ENCODE peak calls at places on chromosomes 1 and 21, in six cellular contexts. One of them, this sample, is unnamed.

GRCh38 chr1:172851077-172851476 is 192.2 kb downstream of the FASLG start:
- DNase-seq in right cardiac atrium: no peak
- DNase-seq in HCT116: no peak
- DNase-seq in SK-N-SH: peak
- DNase-seq in left lung: no peak
- DNase-seq in adrenal gland: no peak
- DNase-seq in this sample: no peak

GRCh38 chr21:28423521-28423920 is 569.2 kb downstream of the LTN1 start:
- DNase-seq in left lung: no peak
- DNase-seq in adrenal gland: no peak
- DNase-seq in right cardiac atrium: no peak
- DNase-seq in SK-N-SH: no peak
- DNase-seq in HCT116: no peak
- DNase-seq in this sample: no peak

GRCh38 chr21:26837539-26837938 is 7.7 kb downstream of the ADAMTS1 start:
- DNase-seq in left lung: peak
- DNase-seq in SK-N-SH: no peak
- DNase-seq in adrenal gland: no peak
- DNase-seq in right cardiac atrium: no peak
- DNase-seq in HCT116: no peak
- DNase-seq in this sample: no peak

GRCh38 chr1:159088050-159088449 is 11.5 kb upstream of the AIM2 start:
- DNase-seq in right cardiac atrium: no peak
- DNase-seq in left lung: no peak
- DNase-seq in adrenal gland: peak
- DNase-seq in SK-N-SH: no peak
- DNase-seq in HCT116: no peak
- DNase-seq in this sample: no peak

GRCh38 chr1:202160377-202160940 is at the start of gene PTPN7:
- DNase-seq in left lung: peak
- DNase-seq in HCT116: no peak
- DNase-seq in right cardiac atrium: peak
- DNase-seq in SK-N-SH: no peak
- DNase-seq in adrenal gland: no peak
- DNase-seq in this sample: no peak

GRCh38 chr1:235919127-235919796 is 52.6 kb upstream of the LYST start:
- DNase-seq in left lung: no peak
- DNase-seq in right cardiac atrium: no peak
- DNase-seq in adrenal gland: no peak
- DNase-seq in SK-N-SH: no peak
- DNase-seq in HCT116: no peak
- DNase-seq in this sample: no peak

GRCh38 chr1:87450615-87451209 is 122.0 kb downstream of the LMO4 start:
- DNase-seq in adrenal gland: peak
- DNase-seq in SK-N-SH: no peak
- DNase-seq in left lung: no peak
- DNase-seq in right cardiac atrium: no peak
- DNase-seq in HCT116: no peak
- DNase-seq in this sample: no peak

GRCh38 chr1:214380986-214381695 is 100.2 kb downstream of the SMYD2 start:
- DNase-seq in SK-N-SH: no peak
- DNase-seq in HCT116: no peak
- DNase-seq in left lung: no peak
- DNase-seq in right cardiac atrium: no peak
- DNase-seq in adrenal gland: no peak
- DNase-seq in this sample: no peak

GRCh38 chr1:224406216-224406615 is 28.4 kb downstream of the WDR26 start:
- DNase-seq in left lung: no peak
- DNase-seq in SK-N-SH: no peak
- DNase-seq in adrenal gland: no peak
- DNase-seq in HCT116: no peak
- DNase-seq in right cardiac atrium: no peak
- DNase-seq in this sample: no peak
- H3K27ac ChIP-seq in left lung: no peak
- H3K27ac ChIP-seq in SK-N-SH: peak
- H3K27ac ChIP-seq in adrenal gland: no peak
- H3K27ac ChIP-seq in HCT116: no peak
- H3K27ac ChIP-seq in right cardiac atrium: no peak
- H3K27ac ChIP-seq in this sample: no peak

GRCh38 chr1:246954126-246954525 is 22.4 kb upstream of the AHCTF1 start:
- DNase-seq in HCT116: no peak
- DNase-seq in right cardiac atrium: no peak
- DNase-seq in SK-N-SH: no peak
- DNase-seq in adrenal gland: peak
- DNase-seq in left lung: no peak
- DNase-seq in this sample: no peak
- H3K27ac ChIP-seq in HCT116: no peak
- H3K27ac ChIP-seq in right cardiac atrium: no peak
- H3K27ac ChIP-seq in SK-N-SH: no peak
- H3K27ac ChIP-seq in adrenal gland: no peak
- H3K27ac ChIP-seq in left lung: no peak
- H3K27ac ChIP-seq in this sample: no peak

GRCh38 chr1:24202987-24203386 is 15.9 kb upstream of the IFNLR1 start:
- DNase-seq in right cardiac atrium: no peak
- DNase-seq in left lung: no peak
- DNase-seq in adrenal gland: no peak
- DNase-seq in HCT116: no peak
- DNase-seq in SK-N-SH: no peak
- DNase-seq in this sample: no peak
- H3K27ac ChIP-seq in right cardiac atrium: no peak
- H3K27ac ChIP-seq in left lung: no peak
- H3K27ac ChIP-seq in adrenal gland: no peak
- H3K27ac ChIP-seq in HCT116: no peak
- H3K27ac ChIP-seq in SK-N-SH: no peak
- H3K27ac ChIP-seq in this sample: no peak

DNA sequence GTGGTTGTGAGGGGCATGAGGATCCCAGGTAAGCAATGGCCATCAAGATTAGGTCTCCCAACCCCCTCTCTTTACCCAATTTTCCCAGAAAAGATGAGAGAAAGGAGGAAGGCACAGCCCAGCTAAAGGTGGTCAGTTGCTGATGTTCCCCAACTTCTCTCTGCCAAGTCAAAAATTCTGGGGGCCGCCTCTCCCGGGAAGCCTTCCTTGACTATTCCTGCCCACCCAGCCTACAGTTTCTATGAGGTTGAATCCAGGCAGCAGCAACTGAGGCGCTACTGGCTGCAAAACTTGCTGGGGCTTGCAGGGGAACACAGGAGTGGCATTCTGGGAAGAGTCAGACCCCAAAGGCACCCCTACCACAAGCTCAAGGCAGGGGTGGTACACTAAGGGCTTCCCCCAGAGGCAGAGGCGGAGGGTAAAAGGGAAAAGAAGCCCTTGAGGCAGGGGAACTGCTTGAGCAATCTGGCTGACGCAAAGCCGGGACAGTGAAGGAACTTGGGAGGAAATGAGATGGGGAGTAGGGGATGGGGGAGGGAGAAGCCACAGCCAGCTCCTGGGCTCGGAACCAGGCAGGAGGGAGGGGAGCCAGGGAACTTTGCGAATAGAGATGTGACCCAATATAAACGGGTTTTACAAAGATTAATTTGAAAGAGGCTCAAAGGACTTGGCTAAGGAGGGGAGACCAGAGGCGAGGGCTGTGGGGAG is 31.2 kb downstream of the SDC3 start:
- DNase-seq in left lung: peak
- DNase-seq in HCT116: no peak
- DNase-seq in SK-N-SH: no peak
- DNase-seq in right cardiac atrium: peak
- DNase-seq in adrenal gland: peak
- DNase-seq in this sample: peak
- H3K27ac ChIP-seq in left lung: no peak
- H3K27ac ChIP-seq in HCT116: no peak
- H3K27ac ChIP-seq in SK-N-SH: no peak
- H3K27ac ChIP-seq in right cardiac atrium: peak
- H3K27ac ChIP-seq in adrenal gland: peak
- H3K27ac ChIP-seq in this sample: no peak

DNA sequence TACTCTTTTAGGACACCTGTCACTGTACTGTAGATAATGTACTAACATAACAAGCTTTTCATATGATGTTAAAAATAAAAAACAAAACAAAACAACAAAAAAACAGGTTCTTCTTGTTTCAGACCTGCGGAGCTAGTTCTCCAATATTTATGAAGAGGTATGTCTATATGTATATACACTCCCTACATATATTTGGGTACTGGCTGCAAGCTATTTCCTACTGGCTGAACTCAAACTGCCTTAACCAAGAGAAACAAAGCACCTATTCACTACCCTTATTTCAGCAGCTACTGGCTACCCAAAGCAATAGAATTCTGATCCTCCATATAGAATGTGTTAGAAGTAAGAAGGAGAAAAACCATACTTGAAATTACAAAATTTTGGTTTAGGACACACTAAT is 73.5 kb downstream of the ABL2 start:
- DNase-seq in adrenal gland: no peak
- DNase-seq in HCT116: no peak
- DNase-seq in SK-N-SH: no peak
- DNase-seq in left lung: no peak
- DNase-seq in right cardiac atrium: no peak
- DNase-seq in this sample: no peak
- H3K27ac ChIP-seq in adrenal gland: no peak
- H3K27ac ChIP-seq in HCT116: no peak
- H3K27ac ChIP-seq in SK-N-SH: no peak
- H3K27ac ChIP-seq in left lung: no peak
- H3K27ac ChIP-seq in right cardiac atrium: no peak
- H3K27ac ChIP-seq in this sample: no peak

DNA sequence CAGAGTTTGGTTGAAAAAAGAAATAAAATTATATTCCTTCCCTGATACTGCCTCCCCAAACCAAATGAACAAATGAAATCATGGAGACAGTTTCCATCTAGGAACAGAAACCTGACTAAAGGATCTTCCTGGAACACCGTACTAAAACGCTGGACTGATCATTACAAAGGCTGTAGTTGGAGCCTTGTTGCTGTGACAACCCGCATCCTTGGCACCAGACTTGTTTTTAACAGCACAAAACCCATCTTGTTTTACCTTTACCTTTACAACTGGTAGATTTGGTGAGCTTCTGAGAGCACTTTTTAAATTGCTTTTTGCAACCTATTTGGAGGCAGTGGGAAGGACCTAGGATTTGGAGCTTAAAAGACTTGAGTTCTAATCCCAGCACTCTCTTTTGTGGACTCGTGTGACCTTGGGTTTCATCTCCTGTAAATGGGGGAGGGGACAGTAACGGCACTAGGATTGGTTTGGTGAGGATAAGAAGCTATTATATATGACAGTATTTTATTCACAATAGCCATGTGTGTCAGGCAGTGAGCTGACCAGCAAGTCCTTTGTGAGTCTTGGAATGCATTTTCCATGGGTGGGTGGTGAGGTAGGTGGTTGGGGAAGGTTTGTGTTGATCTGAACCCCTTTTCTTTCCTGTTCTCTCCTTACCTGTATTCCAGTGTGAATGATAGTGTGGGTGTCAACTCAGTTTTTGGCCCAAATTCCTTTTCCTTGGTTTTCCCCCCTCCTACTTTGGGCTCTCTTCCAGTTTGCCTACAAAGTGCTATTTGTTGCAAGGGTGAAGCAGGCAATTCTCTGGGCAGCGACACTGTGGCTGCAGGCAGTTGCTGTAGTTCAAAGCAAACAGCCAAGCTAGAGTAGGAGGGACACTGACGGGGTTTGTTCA is 12.6 kb downstream of the LRRC8D start:
- DNase-seq in right cardiac atrium: no peak
- DNase-seq in left lung: no peak
- DNase-seq in adrenal gland: peak
- DNase-seq in HCT116: no peak
- DNase-seq in SK-N-SH: no peak
- DNase-seq in this sample: no peak
- H3K27ac ChIP-seq in right cardiac atrium: no peak
- H3K27ac ChIP-seq in left lung: no peak
- H3K27ac ChIP-seq in adrenal gland: no peak
- H3K27ac ChIP-seq in HCT116: no peak
- H3K27ac ChIP-seq in SK-N-SH: no peak
- H3K27ac ChIP-seq in this sample: no peak

GRCh38 chr1:12622506-12622905 is 4.5 kb upstream of the DHRS3 start:
- DNase-seq in right cardiac atrium: peak
- DNase-seq in HCT116: no peak
- DNase-seq in SK-N-SH: no peak
- DNase-seq in adrenal gland: no peak
- DNase-seq in left lung: no peak
- DNase-seq in this sample: no peak
- H3K27ac ChIP-seq in right cardiac atrium: no peak
- H3K27ac ChIP-seq in HCT116: no peak
- H3K27ac ChIP-seq in SK-N-SH: no peak
- H3K27ac ChIP-seq in adrenal gland: no peak
- H3K27ac ChIP-seq in left lung: no peak
- H3K27ac ChIP-seq in this sample: no peak

GRCh38 chr1:59350521-59350920 is 53.6 kb downstream of the FGGY start:
- DNase-seq in right cardiac atrium: no peak
- DNase-seq in SK-N-SH: no peak
- DNase-seq in adrenal gland: no peak
- DNase-seq in left lung: no peak
- DNase-seq in HCT116: no peak
- DNase-seq in this sample: no peak

GRCh38 chr1:59355361-59355760 is 58.5 kb downstream of the FGGY start:
- DNase-seq in right cardiac atrium: no peak
- DNase-seq in adrenal gland: no peak
- DNase-seq in left lung: no peak
- DNase-seq in HCT116: no peak
- DNase-seq in SK-N-SH: no peak
- DNase-seq in this sample: no peak

GRCh38 chr1:59353453-59353852 is 56.6 kb downstream of the FGGY start:
- DNase-seq in right cardiac atrium: no peak
- DNase-seq in SK-N-SH: no peak
- DNase-seq in adrenal gland: no peak
- DNase-seq in left lung: no peak
- DNase-seq in HCT116: no peak
- DNase-seq in this sample: no peak

GRCh38 chr1:59357645-59358044 is 60.8 kb downstream of the FGGY start:
- DNase-seq in HCT116: no peak
- DNase-seq in adrenal gland: no peak
- DNase-seq in left lung: no peak
- DNase-seq in SK-N-SH: no peak
- DNase-seq in right cardiac atrium: no peak
- DNase-seq in this sample: no peak

GRCh38 chr1:59354754-59355337 is 58.0 kb downstream of the FGGY start:
- DNase-seq in right cardiac atrium: no peak
- DNase-seq in left lung: no peak
- DNase-seq in HCT116: no peak
- DNase-seq in adrenal gland: peak
- DNase-seq in SK-N-SH: no peak
- DNase-seq in this sample: no peak
- H3K27ac ChIP-seq in right cardiac atrium: no peak
- H3K27ac ChIP-seq in left lung: no peak
- H3K27ac ChIP-seq in HCT116: no peak
- H3K27ac ChIP-seq in adrenal gland: peak
- H3K27ac ChIP-seq in SK-N-SH: no peak
- H3K27ac ChIP-seq in this sample: no peak

This sample was measured in right lobe of liver.